ENCODE peak calls at places on chromosomes 5 and 9, in ten cellular contexts. N, I, L, T, G, X, C, M, F and K are unnamed samples.

GRCh38 chr9:77016526-77017504 is 2.6 kb upstream of the FOXB2 start:
- DNase-seq in L (no peak), N (no peak), T (no peak), M (no peak), X (no peak), C (no peak), F (no peak), I (no peak), G (no peak), K (no peak)

GRCh38 chr9:137251490-137252268 is 593 bp downstream of the STPG3 start:
- DNase-seq in L (no peak), F (no peak), T (no peak), I (no peak), C (no peak), G (no peak), X (no peak), N (no peak), M (no peak), K (no peak)

GRCh38 chr9:23695572-23695971 is 130.5 kb downstream of the ELAVL2 start:
- DNase-seq in C (no peak), I (no peak), G (no peak), T (no peak), X (no peak), F (no peak), N (no peak), L (no peak), M (no peak), K (no peak)

GRCh38 chr5:1726956-1727355 is 72.7 kb downstream of the MRPL36 start:
- DNase-seq in F (no peak), T (no peak), X (no peak), C (no peak), N (no peak), L (no peak), G (no peak), I (no peak), M (peak; percentile 3), K (no peak)

GRCh38 chr9:82882133-82882532 is 180.8 kb downstream of the RASEF start:
- DNase-seq in I (no peak), X (no peak), G (peak; percentile 73), C (no peak), L (no peak), F (no peak), T (no peak), M (no peak), N (peak; percentile 13), K (no peak)

GRCh38 chr5:96896806-96897205 is 20.5 kb downstream of the ERAP2 start:
- DNase-seq in N (no peak), T (no peak), I (no peak), F (no peak), G (no peak), L (no peak), M (no peak), X (no peak), C (no peak), K (no peak)

GRCh38 chr5:126931968-126932622 is 98.3 kb downstream of the MARCHF3 start:
- DNase-seq in F (no peak), C (no peak), G (no peak), T (no peak), X (no peak), M (no peak), L (no peak), I (no peak), N (no peak), K (no peak)

GRCh38 chr5:33309076-33309475 is 131.7 kb upstream of the TARS1 start:
- DNase-seq in G (no peak), T (no peak), N (no peak), C (no peak), F (no peak), X (no peak), M (no peak), I (no peak), L (no peak), K (no peak)

GRCh38 chr9:28841795-28842194 is 1268.5 kb upstream of the C9orf72 start:
- DNase-seq in L (no peak), G (no peak), I (no peak), X (no peak), N (no peak), T (no peak), F (no peak), M (no peak), C (no peak), K (no peak)

GRCh38 chr5:84239509-84239908 is 145.2 kb downstream of the EDIL3 start:
- DNase-seq in G (peak; percentile 73), X (no peak), M (no peak), T (no peak), F (no peak), N (peak; percentile 70), L (no peak), C (no peak), I (no peak), K (no peak)

GRCh38 chr5:107670028-107670926 is 460 bp downstream of the EFNA5 start:
- DNase-seq in X (peak; percentile 13), G (peak; percentile 53), C (no peak), T (peak; percentile 50), N (peak; percentile 2), L (peak; percentile 23), F (no peak), M (peak; percentile 7), I (peak; percentile 30), K (peak; percentile 31)

GRCh38 chr9:81182421-81182820 is 506.9 kb downstream of the TLE1 start:
- DNase-seq in N (peak; percentile 77), G (peak; percentile 95), X (no peak), M (no peak), F (no peak), C (no peak), T (no peak), I (no peak), L (no peak), K (peak; percentile 51)

GRCh38 chr5:141182248-141182647 is at the start of gene PCDHB16:
- DNase-seq in N (peak; percentile 32), G (peak; percentile 16), M (no peak), F (peak; percentile 43), L (peak; percentile 55), T (no peak), I (no peak), C (no peak), X (no peak), K (no peak)

GRCh38 chr9:127962278-127962677 is 18.5 kb downstream of the EEIG1 start:
- DNase-seq in T (no peak), N (no peak), X (no peak), L (no peak), I (no peak), C (no peak), G (no peak), F (no peak), M (no peak), K (no peak)

GRCh38 chr5:39422886-39423285 is 1.9 kb downstream of the DAB2 start:
- DNase-seq in T (no peak), L (no peak), F (no peak), X (no peak), M (no peak), I (no peak), N (no peak), C (no peak), G (no peak), K (no peak)

GRCh38 chr9:86925686-86926085 is 21.6 kb downstream of the GAS1 start:
- DNase-seq in I (no peak), N (peak; percentile 33), L (no peak), C (no peak), G (peak; percentile 39), M (no peak), F (no peak), T (no peak), X (no peak), K (no peak)

GRCh38 chr9:101671567-101671966 is 66.9 kb downstream of the GRIN3A start:
- DNase-seq in X (no peak), L (no peak), G (no peak), F (no peak), C (no peak), M (no peak), I (no peak), T (no peak), N (no peak), K (no peak)

GRCh38 chr5:93845376-93845775 is 104.0 kb upstream of the POU5F2 start:
- DNase-seq in I (no peak), T (no peak), M (no peak), N (no peak), C (no peak), G (peak; percentile 13), F (no peak), X (no peak), L (no peak), K (no peak)

GRCh38 chr5:169705322-169705721 is 68.2 kb downstream of the DOCK2 start:
- DNase-seq in X (no peak), L (no peak), C (no peak), T (no peak), N (no peak), F (no peak), M (no peak), G (no peak), I (no peak), K (no peak)

DNA sequence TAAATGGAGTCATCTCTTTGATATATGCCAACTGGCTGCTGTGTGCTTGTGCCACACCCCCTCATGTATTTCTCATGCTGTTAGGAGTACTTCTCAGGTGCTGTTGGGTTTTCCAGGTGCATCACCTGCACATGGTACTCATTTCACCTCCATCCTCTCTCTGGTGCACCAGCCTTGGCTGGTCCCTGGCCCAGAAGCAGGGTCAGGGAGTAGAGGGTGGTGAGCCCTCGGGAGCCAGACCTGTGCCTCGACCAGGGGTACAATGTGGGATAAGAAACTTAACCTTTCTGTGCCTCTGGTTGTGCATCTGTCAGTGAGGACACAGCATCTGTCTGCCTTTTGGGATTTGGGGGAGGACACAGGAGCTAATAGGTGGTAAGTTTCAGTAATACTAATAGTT is 38.5 kb downstream of the SECISBP2 start:
- DNase-seq in T (no peak), M (no peak), L (no peak), G (no peak), C (no peak), X (no peak), N (no peak), I (no peak), F (no peak), K (no peak)
- H3K4me3 ChIP-seq in T (no peak overlapping the region), M (no peak overlapping the region), L (no peak overlapping the region), G (no peak overlapping the region), C (no peak overlapping the region), X (no peak overlapping the region), N (no peak overlapping the region), I (no peak overlapping the region), F (no peak overlapping the region), K (no peak overlapping the region)

GRCh38 chr9:91843093-91843492 is 106.9 kb downstream of the ROR2 start:
- DNase-seq in M (no peak), F (no peak), N (no peak), L (no peak), C (no peak), I (no peak), X (no peak), G (no peak), T (no peak), K (no peak)
- H3K4me1 ChIP-seq in M (peaks cover 12% of the 10 kb centered on the region), F (no peaks in the 10 kb centered on the region), N (peaks cover 23% of the 10 kb centered on the region), L (no peaks in the 10 kb centered on the region), C (peaks cover 22% of the 10 kb centered on the region), I (peaks cover 5% of the 10 kb centered on the region), X (peaks cover 5% of the 10 kb centered on the region), G (peaks cover 12% of the 10 kb centered on the region), T (no peaks in the 10 kb centered on the region), K (no peaks in the 10 kb centered on the region)

GRCh38 chr9:133768859-133769510 is 30.8 kb upstream of the SARDH start:
- DNase-seq in N (no peak), T (peak; percentile 28), G (no peak), L (peak; percentile 6), M (no peak), I (no peak), F (no peak), C (no peak), X (no peak), K (peak; percentile 16)
- TF ChIP-seq CTCF in N (no peak), T (no peak), G (no peak), L (no peak), M (no peak), I (no peak), F (no peak), C (no peak), X (no peak), K (no peak)

GRCh38 chr5:171420429-171421231 is 1.2 kb downstream of the FGF18 start:
- DNase-seq in F (peak; percentile 79), M (peak; percentile 56), I (peak; percentile 85), N (peak; percentile 89), G (peak; percentile 92), C (no peak), L (peak; percentile 88), X (no peak), T (peak; percentile 87), K (peak; percentile 90)
- H3K4me3 ChIP-seq in F (peak overlapping the region; percentile 30), M (peak overlapping the region; percentile 32), I (no peak overlapping the region), N (no peak overlapping the region), G (no peak overlapping the region), C (peak overlapping the region; percentile 19), L (peak overlapping the region; percentile 64), X (peak overlapping the region; percentile 51), T (peak overlapping the region; percentile 56), K (peak overlapping the region; percentile 62)